ENCODE peak calls at places on chromosomes 7 and 10, in seven cellular contexts. G is activated CD8-positive, alpha-beta memory T cell treated with anti-CD3 and anti-CD28 coated beads, Interleukin-2, amount 50 U/mL, for 4 hours; P is germinal center; F is RPMI7951; U is body of pancreas; O is CD4-positive, alpha-beta T cell; B is CD8-positive, alpha-beta T cell. J is an unnamed sample.

GRCh38 chr10:114634607-114634974 is 23.5 kb downstream of the ABLIM1 start:
- DNase-seq in G (no peak), P (no peak), F (peak), U (peak), O (no peak), B (no peak), J (peak)

GRCh38 chr10:119131512-119132240 is 27.8 kb downstream of the DENND10 start:
- DNase-seq in G (no peak), P (no peak), F (peak), U (no peak), O (peak), B (no peak), J (no peak)

GRCh38 chr7:27191081-27191715 is 6.2 kb upstream of the HOXA11 start:
- DNase-seq in G (no peak), P (no peak), F (no peak), U (no peak), O (no peak), B (no peak), J (peak)

GRCh38 chr10:79385804-79386531 is 38.7 kb downstream of the PPIF start:
- DNase-seq in G (peak), P (no peak), F (no peak), U (peak), O (no peak), B (no peak), J (peak)

GRCh38 chr10:11658801-11659368 is 47.4 kb upstream of the USP6NL start:
- DNase-seq in G (no peak), P (no peak), F (no peak), U (no peak), O (no peak), B (no peak), J (no peak)

GRCh38 chr10:52965938-52966401 is 193.4 kb upstream of the MBL2 start:
- DNase-seq in G (no peak), P (peak), F (no peak), U (no peak), O (no peak), B (no peak), J (no peak)

GRCh38 chr7:123655614-123656013 is at the start of gene LMOD2:
- DNase-seq in G (no peak), P (no peak), F (no peak), U (no peak), O (no peak), B (no peak), J (no peak)

GRCh38 chr7:100093925-100094486 is 5.2 kb downstream of the COPS6 start:
- DNase-seq in G (no peak), P (no peak), F (no peak), U (no peak), O (no peak), B (no peak), J (no peak)

GRCh38 chr7:90597527-90597871 is 1.4 kb downstream of the CDK14 start:
- DNase-seq in G (no peak), P (no peak), F (no peak), U (no peak), O (no peak), B (no peak), J (no peak)

GRCh38 chr7:151212626-151213025 is 2.3 kb upstream of the H2BK1 start:
- DNase-seq in G (no peak), P (no peak), F (no peak), U (no peak), O (no peak), B (no peak), J (no peak)

GRCh38 chr7:55481126-55481525 is 91.2 kb downstream of the VOPP1 start:
- DNase-seq in G (no peak), P (no peak), F (no peak), U (no peak), O (no peak), B (no peak), J (no peak)

GRCh38 chr10:33211123-33211878 is 123.2 kb downstream of the NRP1 start:
- DNase-seq in G (no peak), P (no peak), F (peak), U (no peak), O (peak), B (no peak), J (no peak)

GRCh38 chr10:6065406-6065805 is 3.2 kb upstream of the IL2RA start:
- DNase-seq in G (no peak), P (no peak), F (no peak), U (no peak), O (no peak), B (no peak), J (no peak)

GRCh38 chr7:12727455-12728191 is 40.2 kb downstream of the ARL4A start:
- DNase-seq in G (no peak), P (no peak), F (peak), U (no peak), O (no peak), B (no peak), J (no peak)

GRCh38 chr10:130631139-130631864 is 495.1 kb downstream of the GLRX3 start:
- DNase-seq in G (no peak), P (no peak), F (no peak), U (no peak), O (no peak), B (no peak), J (peak)

GRCh38 chr7:69827140-69827919 is 229.1 kb downstream of the AUTS2 start:
- DNase-seq in G (no peak), P (no peak), F (no peak), U (no peak), O (no peak), B (no peak), J (no peak)

GRCh38 chr7:43825391-43825808 is 43.9 kb downstream of the MRPS24 start:
- DNase-seq in G (no peak), P (no peak), F (no peak), U (no peak), O (no peak), B (no peak), J (no peak)

GRCh38 chr10:97400665-97401454 is at the start of gene RRP12:
- DNase-seq in G (peak), P (peak), F (peak), U (peak), O (peak), B (peak), J (peak)